ENCODE peak calls at places on chromosome X, in six cellular contexts. One of them, this sample, is unnamed.

GRCh38 chrX:123731987-123732678 is 719 bp downstream of the THOC2 start:
- DNase-seq in SW 1271: no peak
- DNase-seq in stimulated activated CD8-positive, alpha-beta memory T cell treated with anti-CD3 and anti-CD28 coated beads, Interleukin-4, amount 100 ng/mL, for 48 hours: peak
- DNase-seq in GF-D8: no peak
- DNase-seq in Calu3: peak
- DNase-seq in bronchial epithelial cell: peak
- DNase-seq in this sample: no peak

GRCh38 chrX:47047989-47048388 is 30.3 kb upstream of the RGN start:
- DNase-seq in SW 1271: no peak
- DNase-seq in stimulated activated CD8-positive, alpha-beta memory T cell treated with anti-CD3 and anti-CD28 coated beads, Interleukin-4, amount 100 ng/mL, for 48 hours: no peak
- DNase-seq in GF-D8: no peak
- DNase-seq in Calu3: no peak
- DNase-seq in bronchial epithelial cell: peak
- DNase-seq in this sample: no peak

GRCh38 chrX:133045986-133046385 is 50.9 kb downstream of the USP26 start:
- DNase-seq in SW 1271: no peak
- DNase-seq in stimulated activated CD8-positive, alpha-beta memory T cell treated with anti-CD3 and anti-CD28 coated beads, Interleukin-4, amount 100 ng/mL, for 48 hours: no peak
- DNase-seq in GF-D8: no peak
- DNase-seq in Calu3: peak
- DNase-seq in bronchial epithelial cell: peak
- DNase-seq in this sample: no peak

GRCh38 chrX:861335-861890 is 230.8 kb downstream of the SHOX start:
- DNase-seq in SW 1271: no peak
- DNase-seq in stimulated activated CD8-positive, alpha-beta memory T cell treated with anti-CD3 and anti-CD28 coated beads, Interleukin-4, amount 100 ng/mL, for 48 hours: no peak
- DNase-seq in GF-D8: no peak
- DNase-seq in Calu3: no peak
- DNase-seq in bronchial epithelial cell: no peak
- DNase-seq in this sample: no peak

GRCh38 chrX:45322382-45322781 is 121.7 kb upstream of the DIPK2B start:
- DNase-seq in SW 1271: no peak
- DNase-seq in stimulated activated CD8-positive, alpha-beta memory T cell treated with anti-CD3 and anti-CD28 coated beads, Interleukin-4, amount 100 ng/mL, for 48 hours: no peak
- DNase-seq in GF-D8: no peak
- DNase-seq in Calu3: peak
- DNase-seq in bronchial epithelial cell: peak
- DNase-seq in this sample: no peak

GRCh38 chrX:38732866-38733265 is 68.4 kb upstream of the MID1IP1 start:
- DNase-seq in SW 1271: no peak
- DNase-seq in stimulated activated CD8-positive, alpha-beta memory T cell treated with anti-CD3 and anti-CD28 coated beads, Interleukin-4, amount 100 ng/mL, for 48 hours: no peak
- DNase-seq in GF-D8: no peak
- DNase-seq in Calu3: no peak
- DNase-seq in bronchial epithelial cell: peak
- DNase-seq in this sample: no peak

GRCh38 chrX:15838017-15838416 is 16.6 kb downstream of the AP1S2 start:
- DNase-seq in SW 1271: no peak
- DNase-seq in stimulated activated CD8-positive, alpha-beta memory T cell treated with anti-CD3 and anti-CD28 coated beads, Interleukin-4, amount 100 ng/mL, for 48 hours: no peak
- DNase-seq in GF-D8: no peak
- DNase-seq in Calu3: peak
- DNase-seq in bronchial epithelial cell: no peak
- DNase-seq in this sample: peak

GRCh38 chrX:53571494-53571893 is 115.0 kb downstream of the HUWE1 start:
- DNase-seq in SW 1271: no peak
- DNase-seq in stimulated activated CD8-positive, alpha-beta memory T cell treated with anti-CD3 and anti-CD28 coated beads, Interleukin-4, amount 100 ng/mL, for 48 hours: no peak
- DNase-seq in GF-D8: no peak
- DNase-seq in Calu3: no peak
- DNase-seq in bronchial epithelial cell: no peak
- DNase-seq in this sample: no peak

GRCh38 chrX:154738013-154738738 is 12.7 kb downstream of the GAB3 start:
- DNase-seq in SW 1271: no peak
- DNase-seq in stimulated activated CD8-positive, alpha-beta memory T cell treated with anti-CD3 and anti-CD28 coated beads, Interleukin-4, amount 100 ng/mL, for 48 hours: peak
- DNase-seq in GF-D8: peak
- DNase-seq in Calu3: peak
- DNase-seq in bronchial epithelial cell: peak
- DNase-seq in this sample: no peak

GRCh38 chrX:112760697-112761096 is 79.9 kb downstream of the AMOT start:
- DNase-seq in SW 1271: no peak
- DNase-seq in stimulated activated CD8-positive, alpha-beta memory T cell treated with anti-CD3 and anti-CD28 coated beads, Interleukin-4, amount 100 ng/mL, for 48 hours: no peak
- DNase-seq in GF-D8: no peak
- DNase-seq in Calu3: no peak
- DNase-seq in bronchial epithelial cell: no peak
- DNase-seq in this sample: no peak

GRCh38 chrX:145843196-145843595 is 25.6 kb downstream of the SLITRK2 start:
- DNase-seq in SW 1271: no peak
- DNase-seq in stimulated activated CD8-positive, alpha-beta memory T cell treated with anti-CD3 and anti-CD28 coated beads, Interleukin-4, amount 100 ng/mL, for 48 hours: no peak
- DNase-seq in GF-D8: no peak
- DNase-seq in Calu3: no peak
- DNase-seq in bronchial epithelial cell: no peak
- DNase-seq in this sample: no peak

GRCh38 chrX:43693602-43694406 is 37.7 kb downstream of the MAOA start:
- DNase-seq in SW 1271: no peak
- DNase-seq in stimulated activated CD8-positive, alpha-beta memory T cell treated with anti-CD3 and anti-CD28 coated beads, Interleukin-4, amount 100 ng/mL, for 48 hours: no peak
- DNase-seq in GF-D8: no peak
- DNase-seq in Calu3: no peak
- DNase-seq in bronchial epithelial cell: peak
- DNase-seq in this sample: no peak